ENCODE peak calls at places on chromosomes 1 and 21, in ten cellular contexts. G is T-helper 9 cell; R is WTC11; Q is CD4-positive, alpha-beta T cell; V is HS-5; I is stimulated activated CD4-positive, alpha-beta T cell treated with anti-CD3 and anti-CD28 coated beads, Interleukin-15, amount 100 ng/mL, for 1 hour; K is effector CD4-positive, alpha-beta T cell; J is caudate nucleus; F is iPS-NIHi11; S is activated CD4-positive, alpha-beta T cell treated with anti-CD3 and anti-CD28 coated beads, Interleukin-2, amount 50 U/mL, for 4 hours. U is an unnamed sample.

GRCh38 chr21:46428286-46428685 is 30.4 kb upstream of the DIP2A start:
- DNase-seq in G (no peak), R (no peak), Q (no peak), V (no peak), I (no peak), K (no peak), J (no peak), F (no peak), S (no peak), U (no peak)

GRCh38 chr1:156766288-156767100 is 841 bp upstream of the PRCC start:
- DNase-seq in G (no peak), R (no peak), Q (no peak), V (no peak), I (no peak), K (no peak), J (no peak), F (no peak), S (no peak), U (peak; percentile 58)

GRCh38 chr1:31954607-31955283 is 16.6 kb upstream of the PTP4A2 start:
- DNase-seq in G (no peak), R (no peak), Q (no peak), V (peak; percentile 92), I (no peak), K (no peak), J (peak; percentile 18), F (peak; percentile 35), S (no peak), U (no peak)

GRCh38 chr1:99872063-99872462 is 21.9 kb downstream of the AGL start:
- DNase-seq in G (no peak), R (no peak), Q (no peak), V (no peak), I (no peak), K (no peak), J (no peak), F (no peak), S (no peak), U (no peak)

GRCh38 chr1:71521655-71522264 is 440.9 kb upstream of the ZRANB2 start:
- DNase-seq in G (no peak), R (peak; percentile 23), Q (no peak), V (peak; percentile 25), I (no peak), K (no peak), J (no peak), F (peak; percentile 24), S (no peak), U (peak; percentile 58)

GRCh38 chr1:68120136-68120791 is 69.8 kb upstream of the DIRAS3 start:
- DNase-seq in G (no peak), R (peak; percentile 37), Q (no peak), V (peak; percentile 61), I (no peak), K (no peak), J (peak; percentile 33), F (peak; percentile 74), S (no peak), U (peak; percentile 64)

GRCh38 chr1:35097224-35097623 is 18.0 kb downstream of the ZMYM1 start:
- DNase-seq in G (no peak), R (no peak), Q (no peak), V (no peak), I (no peak), K (no peak), J (no peak), F (no peak), S (no peak), U (no peak)

GRCh38 chr1:151837841-151838490 is 1.7 kb downstream of the C2CD4D start:
- DNase-seq in G (peak; percentile 29), R (no peak), Q (no peak), V (no peak), I (no peak), K (no peak), J (no peak), F (peak; percentile 59), S (no peak), U (no peak)

GRCh38 chr1:19468397-19468956 is 16.9 kb downstream of the CAPZB start:
- DNase-seq in G (peak; percentile 48), R (no peak), Q (peak; percentile 73), V (no peak), I (peak; percentile 46), K (peak; percentile 53), J (no peak), F (no peak), S (peak; percentile 70), U (no peak)

GRCh38 chr1:178456472-178456871 is 40.3 kb downstream of the CLEC20A start:
- DNase-seq in G (no peak), R (no peak), Q (no peak), V (no peak), I (no peak), K (no peak), J (no peak), F (no peak), S (no peak), U (no peak)

GRCh38 chr1:31888281-31888680 is 49.9 kb downstream of the PTP4A2 start:
- DNase-seq in G (no peak), R (no peak), Q (no peak), V (no peak), I (no peak), K (no peak), J (no peak), F (no peak), S (no peak), U (no peak)

GRCh38 chr1:101136739-101137138 is 100.1 kb upstream of the S1PR1 start:
- DNase-seq in G (no peak), R (no peak), Q (no peak), V (no peak), I (no peak), K (no peak), J (no peak), F (no peak), S (peak; percentile 9), U (no peak)

GRCh38 chr1:19384113-19384512 is 72.0 kb downstream of the SLC66A1 start:
- DNase-seq in G (no peak), R (no peak), Q (no peak), V (no peak), I (no peak), K (no peak), J (no peak), F (no peak), S (no peak), U (peak; percentile 14)

GRCh38 chr1:178931843-178932551 is 61.1 kb upstream of the ANGPTL1 start:
- DNase-seq in G (no peak), R (no peak), Q (no peak), V (no peak), I (no peak), K (no peak), J (no peak), F (no peak), S (no peak), U (no peak)

GRCh38 chr1:1334835-1335234 is 3.8 kb downstream of the TAS1R3 start:
- DNase-seq in G (no peak), R (peak; percentile 83), Q (no peak), V (no peak), I (no peak), K (no peak), J (no peak), F (peak; percentile 96), S (no peak), U (no peak)

GRCh38 chr1:20212685-20213331 is 26.5 kb upstream of the PLA2G2C start:
- DNase-seq in G (peak; percentile 39), R (peak; percentile 91), Q (peak; percentile 29), V (no peak), I (peak; percentile 15), K (peak; percentile 35), J (peak; percentile 31), F (peak; percentile 92), S (peak; percentile 27), U (peak; percentile 77)

GRCh38 chr1:25068829-25069228 is 138.8 kb upstream of the RUNX3 start:
- DNase-seq in G (no peak), R (no peak), Q (no peak), V (no peak), I (no peak), K (no peak), J (no peak), F (no peak), S (peak; percentile 3), U (no peak)

GRCh38 chr1:176141449-176141848 is 65.6 kb downstream of the COP1 start:
- DNase-seq in G (no peak), R (no peak), Q (no peak), V (no peak), I (no peak), K (no peak), J (no peak), F (no peak), S (no peak), U (no peak)

GRCh38 chr1:47772960-47773682 is 224.1 kb downstream of the TRABD2B start:
- DNase-seq in G (no peak), R (no peak), Q (no peak), V (no peak), I (no peak), K (no peak), J (peak; percentile 22), F (no peak), S (no peak), U (no peak)

GRCh38 chr1:115793162-115793561 is 24.6 kb upstream of the CASQ2 start:
- DNase-seq in G (no peak), R (no peak), Q (no peak), V (no peak), I (no peak), K (no peak), J (no peak), F (no peak), S (no peak), U (no peak)

GRCh38 chr1:51294566-51295184 is 35.7 kb downstream of the TTC39A start:
- DNase-seq in G (no peak), R (no peak), Q (no peak), V (no peak), I (no peak), K (no peak), J (no peak), F (no peak), S (no peak), U (no peak)

GRCh38 chr1:186220101-186220500 is 155.0 kb downstream of the TPR start:
- DNase-seq in G (no peak), R (no peak), Q (no peak), V (no peak), I (no peak), K (no peak), J (no peak), F (no peak), S (no peak), U (no peak)

GRCh38 chr21:45180289-45180599 is 105.9 kb downstream of the ADARB1 start:
- DNase-seq in G (no peak), R (no peak), Q (no peak), V (no peak), I (no peak), K (no peak), J (no peak), F (no peak), S (no peak), U (no peak)

GRCh38 chr1:245560460-245560859 is 405.7 kb downstream of the KIF26B start:
- DNase-seq in G (no peak), R (no peak), Q (no peak), V (no peak), I (no peak), K (no peak), J (no peak), F (no peak), S (no peak), U (no peak)

GRCh38 chr1:85502625-85503083 is 37.7 kb upstream of the DDAH1 start:
- DNase-seq in G (no peak), R (peak; percentile 58), Q (no peak), V (no peak), I (no peak), K (no peak), J (no peak), F (peak; percentile 48), S (no peak), U (peak; percentile 60)

GRCh38 chr1:206709772-206710456 is 25.2 kb downstream of the MAPKAPK2 start:
- DNase-seq in G (no peak), R (no peak), Q (no peak), V (no peak), I (no peak), K (no peak), J (no peak), F (no peak), S (no peak), U (no peak)

GRCh38 chr1:201598973-201599372 is 60.0 kb downstream of the NAV1 start:
- DNase-seq in G (no peak), R (no peak), Q (no peak), V (no peak), I (no peak), K (no peak), J (no peak), F (no peak), S (no peak), U (no peak)

GRCh38 chr1:227557962-227558806 is 5.2 kb upstream of the ZNF678 start:
- DNase-seq in G (no peak), R (no peak), Q (no peak), V (no peak), I (no peak), K (no peak), J (no peak), F (no peak), S (no peak), U (no peak)

U was measured in NCI-H146.